ENCODE peak calls at places on chromosomes 2 and 18, in five cellular contexts. One of them, this sample, is unnamed.

GRCh38 chr2:183665976-183666375 is 541.7 kb downstream of the NUP35 start:
- DNase-seq in fibroblast of mammary gland: peak
- DNase-seq in body of pancreas: no peak
- DNase-seq in AG04449: no peak
- DNase-seq in mesothelial cell of epicardium: no peak
- DNase-seq in this sample: no peak

GRCh38 chr2:237227190-237227988 is 141.7 kb downstream of the COPS8 start:
- DNase-seq in body of pancreas: no peak
- DNase-seq in mesothelial cell of epicardium: no peak
- DNase-seq in AG04449: no peak
- DNase-seq in fibroblast of mammary gland: peak
- DNase-seq in this sample: peak

GRCh38 chr2:181862583-181863281 is 28.8 kb upstream of the ITPRID2 start:
- DNase-seq in AG04449: no peak
- DNase-seq in body of pancreas: no peak
- DNase-seq in mesothelial cell of epicardium: no peak
- DNase-seq in fibroblast of mammary gland: no peak
- DNase-seq in this sample: no peak

GRCh38 chr2:149394864-149395263 is 64.5 kb downstream of the LYPD6 start:
- DNase-seq in body of pancreas: no peak
- DNase-seq in fibroblast of mammary gland: no peak
- DNase-seq in mesothelial cell of epicardium: no peak
- DNase-seq in AG04449: no peak
- DNase-seq in this sample: no peak

GRCh38 chr2:85154048-85154753 is 21.0 kb downstream of the TCF7L1 start:
- DNase-seq in mesothelial cell of epicardium: no peak
- DNase-seq in fibroblast of mammary gland: no peak
- DNase-seq in body of pancreas: no peak
- DNase-seq in AG04449: no peak
- DNase-seq in this sample: no peak

GRCh38 chr2:223995569-223995968 is 38.3 kb downstream of the MRPL44 start:
- DNase-seq in body of pancreas: no peak
- DNase-seq in mesothelial cell of epicardium: no peak
- DNase-seq in fibroblast of mammary gland: peak
- DNase-seq in AG04449: no peak
- DNase-seq in this sample: peak

GRCh38 chr2:200131307-200131706 is 175.2 kb upstream of the SPATS2L start:
- DNase-seq in body of pancreas: no peak
- DNase-seq in fibroblast of mammary gland: no peak
- DNase-seq in mesothelial cell of epicardium: no peak
- DNase-seq in AG04449: no peak
- DNase-seq in this sample: no peak

GRCh38 chr18:45167109-45167551 is 448.1 kb upstream of the SLC14A2 start:
- DNase-seq in fibroblast of mammary gland: peak
- DNase-seq in AG04449: no peak
- DNase-seq in body of pancreas: no peak
- DNase-seq in mesothelial cell of epicardium: no peak
- DNase-seq in this sample: peak

GRCh38 chr2:242085941-242086621 is 216.6 kb downstream of the RTP5 start:
- DNase-seq in fibroblast of mammary gland: peak
- DNase-seq in body of pancreas: peak
- DNase-seq in AG04449: no peak
- DNase-seq in mesothelial cell of epicardium: no peak
- DNase-seq in this sample: no peak

GRCh38 chr2:122815120-122815519 is 1059.7 kb downstream of the TSN start:
- DNase-seq in AG04449: no peak
- DNase-seq in fibroblast of mammary gland: no peak
- DNase-seq in body of pancreas: no peak
- DNase-seq in mesothelial cell of epicardium: no peak
- DNase-seq in this sample: no peak

GRCh38 chr2:206962966-206963365 is 23.6 kb downstream of the CPO start:
- DNase-seq in mesothelial cell of epicardium: no peak
- DNase-seq in body of pancreas: peak
- DNase-seq in fibroblast of mammary gland: no peak
- DNase-seq in AG04449: no peak
- DNase-seq in this sample: no peak

GRCh38 chr2:238727585-238728321 is 120.1 kb upstream of the TWIST2 start:
- DNase-seq in body of pancreas: peak
- DNase-seq in mesothelial cell of epicardium: no peak
- DNase-seq in fibroblast of mammary gland: peak
- DNase-seq in AG04449: peak
- DNase-seq in this sample: peak

GRCh38 chr2:69205491-69205890 is 181.5 kb downstream of the GFPT1 start:
- DNase-seq in AG04449: no peak
- DNase-seq in mesothelial cell of epicardium: no peak
- DNase-seq in fibroblast of mammary gland: no peak
- DNase-seq in body of pancreas: no peak
- DNase-seq in this sample: no peak

GRCh38 chr2:70541481-70542020 is 12.1 kb downstream of the TGFA start:
- DNase-seq in AG04449: no peak
- DNase-seq in fibroblast of mammary gland: no peak
- DNase-seq in body of pancreas: no peak
- DNase-seq in mesothelial cell of epicardium: no peak
- DNase-seq in this sample: peak

GRCh38 chr2:63712748-63713147 is 124.0 kb downstream of the MDH1 start:
- DNase-seq in mesothelial cell of epicardium: no peak
- DNase-seq in body of pancreas: no peak
- DNase-seq in AG04449: no peak
- DNase-seq in fibroblast of mammary gland: peak
- DNase-seq in this sample: peak

GRCh38 chr18:12432196-12432595 is 24.5 kb downstream of the PRELID3A start:
- DNase-seq in AG04449: no peak
- DNase-seq in body of pancreas: no peak
- DNase-seq in mesothelial cell of epicardium: no peak
- DNase-seq in fibroblast of mammary gland: no peak
- DNase-seq in this sample: no peak

GRCh38 chr2:202038471-202039277 is 5.0 kb downstream of the FZD7 start:
- DNase-seq in fibroblast of mammary gland: peak
- DNase-seq in mesothelial cell of epicardium: no peak
- DNase-seq in AG04449: no peak
- DNase-seq in body of pancreas: no peak
- DNase-seq in this sample: peak

GRCh38 chr2:233419626-233420431 is 65.5 kb downstream of the DGKD start:
- DNase-seq in mesothelial cell of epicardium: no peak
- DNase-seq in body of pancreas: no peak
- DNase-seq in AG04449: no peak
- DNase-seq in fibroblast of mammary gland: no peak
- DNase-seq in this sample: no peak

GRCh38 chr2:235860846-235861245 is 307.3 kb downstream of the GBX2 start:
- DNase-seq in mesothelial cell of epicardium: no peak
- DNase-seq in body of pancreas: no peak
- DNase-seq in fibroblast of mammary gland: no peak
- DNase-seq in AG04449: no peak
- DNase-seq in this sample: no peak

GRCh38 chr18:10441472-10441871 is 13.0 kb upstream of the APCDD1 start:
- DNase-seq in body of pancreas: no peak
- DNase-seq in AG04449: no peak
- DNase-seq in fibroblast of mammary gland: no peak
- DNase-seq in mesothelial cell of epicardium: no peak
- DNase-seq in this sample: no peak

GRCh38 chr2:239736358-239737143 is 288.6 kb downstream of the NDUFA10 start:
- DNase-seq in body of pancreas: no peak
- DNase-seq in fibroblast of mammary gland: no peak
- DNase-seq in AG04449: no peak
- DNase-seq in mesothelial cell of epicardium: no peak
- DNase-seq in this sample: no peak

GRCh38 chr2:11315074-11315705 is 29.2 kb downstream of the ROCK2 start:
- DNase-seq in body of pancreas: no peak
- DNase-seq in AG04449: no peak
- DNase-seq in mesothelial cell of epicardium: no peak
- DNase-seq in fibroblast of mammary gland: no peak
- DNase-seq in this sample: no peak

GRCh38 chr18:59446012-59446411 is 86.9 kb upstream of the LMAN1 start:
- DNase-seq in mesothelial cell of epicardium: no peak
- DNase-seq in body of pancreas: no peak
- DNase-seq in AG04449: no peak
- DNase-seq in fibroblast of mammary gland: peak
- DNase-seq in this sample: peak

GRCh38 chr18:14945286-14945685 is 197.3 kb downstream of the ANKRD30B start:
- DNase-seq in AG04449: no peak
- DNase-seq in fibroblast of mammary gland: no peak
- DNase-seq in mesothelial cell of epicardium: no peak
- DNase-seq in body of pancreas: no peak
- DNase-seq in this sample: no peak

GRCh38 chr2:28547223-28547860 is 51.5 kb downstream of the PLB1 start:
- DNase-seq in AG04449: no peak
- DNase-seq in fibroblast of mammary gland: no peak
- DNase-seq in mesothelial cell of epicardium: no peak
- DNase-seq in body of pancreas: no peak
- DNase-seq in this sample: no peak

GRCh38 chr2:230691005-230691647 is 21.5 kb upstream of the CAB39 start:
- DNase-seq in mesothelial cell of epicardium: no peak
- DNase-seq in fibroblast of mammary gland: peak
- DNase-seq in body of pancreas: no peak
- DNase-seq in AG04449: no peak
- DNase-seq in this sample: peak

GRCh38 chr2:216284708-216285107 is 87.6 kb downstream of the MARCHF4 start:
- DNase-seq in fibroblast of mammary gland: no peak
- DNase-seq in body of pancreas: no peak
- DNase-seq in mesothelial cell of epicardium: no peak
- DNase-seq in AG04449: no peak
- DNase-seq in this sample: no peak

GRCh38 chr2:172462393-172463381 is 35.3 kb downstream of the ITGA6 start:
- DNase-seq in mesothelial cell of epicardium: no peak
- DNase-seq in fibroblast of mammary gland: no peak
- DNase-seq in AG04449: no peak
- DNase-seq in body of pancreas: no peak
- DNase-seq in this sample: no peak

GRCh38 chr2:61967262-61967661 is 61.8 kb downstream of the COMMD1 start:
- DNase-seq in AG04449: no peak
- DNase-seq in fibroblast of mammary gland: no peak
- DNase-seq in mesothelial cell of epicardium: no peak
- DNase-seq in body of pancreas: no peak
- DNase-seq in this sample: no peak

GRCh38 chr2:41791523-41791922 is 256.3 kb upstream of the PKDCC start:
- DNase-seq in body of pancreas: peak
- DNase-seq in fibroblast of mammary gland: peak
- DNase-seq in mesothelial cell of epicardium: peak
- DNase-seq in AG04449: no peak
- DNase-seq in this sample: peak

GRCh38 chr2:20444113-20444992 is 2.5 kb upstream of the RHOB start:
- DNase-seq in mesothelial cell of epicardium: no peak
- DNase-seq in AG04449: no peak
- DNase-seq in fibroblast of mammary gland: peak
- DNase-seq in body of pancreas: no peak
- DNase-seq in this sample: no peak

GRCh38 chr2:31131871-31132270 is 6.4 kb downstream of the GALNT14 start:
- DNase-seq in body of pancreas: no peak
- DNase-seq in fibroblast of mammary gland: no peak
- DNase-seq in AG04449: no peak
- DNase-seq in mesothelial cell of epicardium: no peak
- DNase-seq in this sample: no peak

GRCh38 chr2:216619411-216620393 is 13.5 kb upstream of the IGFBP2 start:
- DNase-seq in AG04449: peak
- DNase-seq in body of pancreas: no peak
- DNase-seq in fibroblast of mammary gland: peak
- DNase-seq in mesothelial cell of epicardium: no peak
- DNase-seq in this sample: no peak

GRCh38 chr18:58105206-58105907 is 61.3 kb downstream of the NEDD4L start:
- DNase-seq in fibroblast of mammary gland: no peak
- DNase-seq in AG04449: no peak
- DNase-seq in body of pancreas: no peak
- DNase-seq in mesothelial cell of epicardium: no peak
- DNase-seq in this sample: no peak

GRCh38 chr2:61470122-61470951 is 550 bp downstream of the USP34 start:
- DNase-seq in mesothelial cell of epicardium: peak
- DNase-seq in AG04449: no peak
- DNase-seq in fibroblast of mammary gland: peak
- DNase-seq in body of pancreas: peak
- DNase-seq in this sample: no peak

GRCh38 chr2:180787330-180787729 is 193.1 kb upstream of the UBE2E3 start:
- DNase-seq in AG04449: no peak
- DNase-seq in mesothelial cell of epicardium: no peak
- DNase-seq in fibroblast of mammary gland: no peak
- DNase-seq in body of pancreas: no peak
- DNase-seq in this sample: peak

GRCh38 chr2:115122701-115123100 is 680.3 kb downstream of the DPP10 start:
- DNase-seq in AG04449: no peak
- DNase-seq in mesothelial cell of epicardium: no peak
- DNase-seq in body of pancreas: no peak
- DNase-seq in fibroblast of mammary gland: no peak
- DNase-seq in this sample: no peak

GRCh38 chr18:29147944-29148343 is 971.0 kb upstream of the CDH2 start:
- DNase-seq in mesothelial cell of epicardium: no peak
- DNase-seq in body of pancreas: no peak
- DNase-seq in AG04449: peak
- DNase-seq in fibroblast of mammary gland: peak
- DNase-seq in this sample: peak

GRCh38 chr18:51100371-51101000 is 70.5 kb downstream of the SMAD4 start:
- DNase-seq in fibroblast of mammary gland: no peak
- DNase-seq in AG04449: no peak
- DNase-seq in body of pancreas: no peak
- DNase-seq in mesothelial cell of epicardium: no peak
- DNase-seq in this sample: no peak
- TF ChIP-seq CTCF in fibroblast of mammary gland: no peak
- TF ChIP-seq CTCF in AG04449: no peak
- TF ChIP-seq CTCF in body of pancreas: no peak
- TF ChIP-seq CTCF in mesothelial cell of epicardium: no peak
- TF ChIP-seq CTCF in this sample: no peak

GRCh38 chr2:101517753-101518152 is 42.8 kb upstream of the RFX8 start:
- DNase-seq in body of pancreas: no peak
- DNase-seq in fibroblast of mammary gland: peak
- DNase-seq in AG04449: no peak
- DNase-seq in mesothelial cell of epicardium: no peak
- DNase-seq in this sample: peak

GRCh38 chr2:101519173-101519492 is 44.2 kb upstream of the RFX8 start:
- DNase-seq in body of pancreas: no peak
- DNase-seq in fibroblast of mammary gland: no peak
- DNase-seq in mesothelial cell of epicardium: no peak
- DNase-seq in AG04449: no peak
- DNase-seq in this sample: no peak

GRCh38 chr2:101516833-101517690 is 42.1 kb upstream of the RFX8 start:
- DNase-seq in AG04449: peak
- DNase-seq in body of pancreas: no peak
- DNase-seq in mesothelial cell of epicardium: no peak
- DNase-seq in fibroblast of mammary gland: peak
- DNase-seq in this sample: peak

GRCh38 chr2:101520246-101520645 is 45.3 kb upstream of the RFX8 start:
- DNase-seq in mesothelial cell of epicardium: no peak
- DNase-seq in body of pancreas: no peak
- DNase-seq in fibroblast of mammary gland: peak
- DNase-seq in AG04449: no peak
- DNase-seq in this sample: peak

GRCh38 chr2:101518470-101519172 is 43.7 kb upstream of the RFX8 start:
- DNase-seq in body of pancreas: peak
- DNase-seq in AG04449: no peak
- DNase-seq in mesothelial cell of epicardium: no peak
- DNase-seq in fibroblast of mammary gland: peak
- DNase-seq in this sample: peak
- TF ChIP-seq CTCF in body of pancreas: peak
- TF ChIP-seq CTCF in AG04449: peak
- TF ChIP-seq CTCF in mesothelial cell of epicardium: no peak
- TF ChIP-seq CTCF in fibroblast of mammary gland: peak
- TF ChIP-seq CTCF in this sample: peak

GRCh38 chr18:47283476-47283875 is 32.0 kb upstream of the SKOR2 start:
- DNase-seq in AG04449: no peak
- DNase-seq in mesothelial cell of epicardium: no peak
- DNase-seq in body of pancreas: no peak
- DNase-seq in fibroblast of mammary gland: peak
- DNase-seq in this sample: peak
- TF ChIP-seq CTCF in AG04449: peak
- TF ChIP-seq CTCF in mesothelial cell of epicardium: peak
- TF ChIP-seq CTCF in body of pancreas: no peak
- TF ChIP-seq CTCF in fibroblast of mammary gland: peak
- TF ChIP-seq CTCF in this sample: peak

GRCh38 chr2:177552414-177553175 is 160.0 kb downstream of the AGPS start:
- DNase-seq in mesothelial cell of epicardium: peak
- DNase-seq in fibroblast of mammary gland: peak
- DNase-seq in body of pancreas: peak
- DNase-seq in AG04449: peak
- DNase-seq in this sample: peak
- TF ChIP-seq CTCF in mesothelial cell of epicardium: no peak
- TF ChIP-seq CTCF in fibroblast of mammary gland: no peak
- TF ChIP-seq CTCF in body of pancreas: no peak
- TF ChIP-seq CTCF in AG04449: no peak
- TF ChIP-seq CTCF in this sample: no peak

This sample was measured in HFFc6.